ENCODE peak calls at places on chromosomes 5 and 9, in ten cellular contexts. One of them, this sample, is unnamed.
A peak's percentile ranks its signal among the peaks of the same experiment; 100 is the strongest.

GRCh38 chr9:14780251-14780650 is 57.7 kb upstream of the CER1 start:
- DNase-seq in neural progenitor cell: no peak
- DNase-seq in adrenal gland: peak; percentile 86
- DNase-seq in AG09309: no peak
- DNase-seq in right atrium auricular region: no peak
- DNase-seq in astrocyte of the spinal cord: no peak
- DNase-seq in psoas muscle: peak; percentile 78
- DNase-seq in heart left ventricle: no peak
- DNase-seq in nephron progenitor cell: no peak
- DNase-seq in progenitor cell of endocrine pancreas: no peak
- DNase-seq in this sample: no peak

GRCh38 chr5:170630226-170630625 is 126.4 kb downstream of the KCNIP1 start:
- DNase-seq in AG09309: no peak
- DNase-seq in neural progenitor cell: no peak
- DNase-seq in heart left ventricle: no peak
- DNase-seq in adrenal gland: no peak
- DNase-seq in astrocyte of the spinal cord: no peak
- DNase-seq in progenitor cell of endocrine pancreas: no peak
- DNase-seq in right atrium auricular region: no peak
- DNase-seq in nephron progenitor cell: no peak
- DNase-seq in psoas muscle: no peak
- DNase-seq in this sample: no peak

GRCh38 chr5:147512640-147513334 is 2.9 kb upstream of the DPYSL3 start:
- DNase-seq in AG09309: no peak
- DNase-seq in psoas muscle: no peak
- DNase-seq in neural progenitor cell: no peak
- DNase-seq in astrocyte of the spinal cord: no peak
- DNase-seq in right atrium auricular region: no peak
- DNase-seq in heart left ventricle: no peak
- DNase-seq in progenitor cell of endocrine pancreas: no peak
- DNase-seq in adrenal gland: no peak
- DNase-seq in nephron progenitor cell: no peak
- DNase-seq in this sample: no peak

GRCh38 chr9:136042541-136042940 is 52.5 kb downstream of the NACC2 start:
- DNase-seq in astrocyte of the spinal cord: no peak
- DNase-seq in right atrium auricular region: no peak
- DNase-seq in AG09309: no peak
- DNase-seq in heart left ventricle: no peak
- DNase-seq in progenitor cell of endocrine pancreas: no peak
- DNase-seq in psoas muscle: no peak
- DNase-seq in nephron progenitor cell: no peak
- DNase-seq in adrenal gland: no peak
- DNase-seq in neural progenitor cell: no peak
- DNase-seq in this sample: no peak

GRCh38 chr5:52800394-52801213 is 12.9 kb downstream of the ITGA1 start:
- DNase-seq in neural progenitor cell: peak; percentile 73
- DNase-seq in astrocyte of the spinal cord: peak; percentile 81
- DNase-seq in adrenal gland: peak; percentile 89
- DNase-seq in AG09309: no peak
- DNase-seq in right atrium auricular region: peak; percentile 85
- DNase-seq in heart left ventricle: peak; percentile 82
- DNase-seq in psoas muscle: peak; percentile 79
- DNase-seq in nephron progenitor cell: peak; percentile 61
- DNase-seq in progenitor cell of endocrine pancreas: peak; percentile 11
- DNase-seq in this sample: peak; percentile 80

GRCh38 chr5:77080905-77081304 is 6.2 kb downstream of the ZBED3 start:
- DNase-seq in progenitor cell of endocrine pancreas: no peak
- DNase-seq in psoas muscle: no peak
- DNase-seq in AG09309: no peak
- DNase-seq in astrocyte of the spinal cord: no peak
- DNase-seq in nephron progenitor cell: no peak
- DNase-seq in neural progenitor cell: no peak
- DNase-seq in right atrium auricular region: no peak
- DNase-seq in adrenal gland: no peak
- DNase-seq in heart left ventricle: no peak
- DNase-seq in this sample: no peak

GRCh38 chr9:87725900-87726709 is at the start of gene CTSL:
- DNase-seq in adrenal gland: peak; percentile 98
- DNase-seq in astrocyte of the spinal cord: peak; percentile 70
- DNase-seq in AG09309: no peak
- DNase-seq in nephron progenitor cell: peak; percentile 86
- DNase-seq in right atrium auricular region: peak; percentile 98
- DNase-seq in progenitor cell of endocrine pancreas: peak; percentile 66
- DNase-seq in heart left ventricle: peak; percentile 95
- DNase-seq in neural progenitor cell: peak; percentile 90
- DNase-seq in psoas muscle: peak; percentile 97
- DNase-seq in this sample: peak; percentile 78

GRCh38 chr5:169765176-169765575 is 128.1 kb downstream of the DOCK2 start:
- DNase-seq in AG09309: no peak
- DNase-seq in neural progenitor cell: no peak
- DNase-seq in right atrium auricular region: no peak
- DNase-seq in heart left ventricle: no peak
- DNase-seq in progenitor cell of endocrine pancreas: no peak
- DNase-seq in psoas muscle: no peak
- DNase-seq in adrenal gland: no peak
- DNase-seq in nephron progenitor cell: no peak
- DNase-seq in astrocyte of the spinal cord: no peak
- DNase-seq in this sample: peak; percentile 33

GRCh38 chr5:146565764-146566163 is 49.8 kb upstream of the GPR151 start:
- DNase-seq in astrocyte of the spinal cord: peak; percentile 75
- DNase-seq in adrenal gland: peak; percentile 48
- DNase-seq in psoas muscle: no peak
- DNase-seq in right atrium auricular region: no peak
- DNase-seq in neural progenitor cell: peak; percentile 81
- DNase-seq in heart left ventricle: no peak
- DNase-seq in progenitor cell of endocrine pancreas: peak; percentile 13
- DNase-seq in nephron progenitor cell: peak; percentile 57
- DNase-seq in AG09309: peak; percentile 40
- DNase-seq in this sample: peak; percentile 73

GRCh38 chr9:95740217-95741004 is 135.1 kb upstream of the ERCC6L2 start:
- DNase-seq in adrenal gland: no peak
- DNase-seq in AG09309: no peak
- DNase-seq in progenitor cell of endocrine pancreas: no peak
- DNase-seq in heart left ventricle: no peak
- DNase-seq in neural progenitor cell: no peak
- DNase-seq in psoas muscle: no peak
- DNase-seq in right atrium auricular region: no peak
- DNase-seq in nephron progenitor cell: no peak
- DNase-seq in astrocyte of the spinal cord: no peak
- DNase-seq in this sample: no peak

GRCh38 chr9:35808433-35808832 is 3.6 kb downstream of the SPAG8 start:
- DNase-seq in nephron progenitor cell: no peak
- DNase-seq in psoas muscle: no peak
- DNase-seq in AG09309: no peak
- DNase-seq in progenitor cell of endocrine pancreas: no peak
- DNase-seq in astrocyte of the spinal cord: no peak
- DNase-seq in right atrium auricular region: no peak
- DNase-seq in neural progenitor cell: no peak
- DNase-seq in adrenal gland: no peak
- DNase-seq in heart left ventricle: no peak
- DNase-seq in this sample: no peak

GRCh38 chr9:27460225-27461023 is 63.7 kb upstream of the IFNK start:
- DNase-seq in astrocyte of the spinal cord: no peak
- DNase-seq in neural progenitor cell: no peak
- DNase-seq in right atrium auricular region: no peak
- DNase-seq in AG09309: no peak
- DNase-seq in heart left ventricle: no peak
- DNase-seq in psoas muscle: no peak
- DNase-seq in nephron progenitor cell: no peak
- DNase-seq in progenitor cell of endocrine pancreas: no peak
- DNase-seq in adrenal gland: no peak
- DNase-seq in this sample: peak; percentile 70

GRCh38 chr9:19641046-19641445 is 147.8 kb downstream of the SLC24A2 start:
- DNase-seq in heart left ventricle: no peak
- DNase-seq in progenitor cell of endocrine pancreas: no peak
- DNase-seq in right atrium auricular region: no peak
- DNase-seq in astrocyte of the spinal cord: no peak
- DNase-seq in AG09309: peak; percentile 1
- DNase-seq in neural progenitor cell: peak; percentile 36
- DNase-seq in adrenal gland: no peak
- DNase-seq in psoas muscle: no peak
- DNase-seq in nephron progenitor cell: no peak
- DNase-seq in this sample: peak; percentile 3
- TF ChIP-seq CTCF in heart left ventricle: no peak
- TF ChIP-seq CTCF in progenitor cell of endocrine pancreas: no peak
- TF ChIP-seq CTCF in right atrium auricular region: no peak
- TF ChIP-seq CTCF in astrocyte of the spinal cord: no peak
- TF ChIP-seq CTCF in AG09309: peak; percentile 20
- TF ChIP-seq CTCF in neural progenitor cell: peak; percentile 43
- TF ChIP-seq CTCF in adrenal gland: peak; percentile 27
- TF ChIP-seq CTCF in psoas muscle: no peak
- TF ChIP-seq CTCF in nephron progenitor cell: no peak
- TF ChIP-seq CTCF in this sample: no peak

GRCh38 chr9:17219261-17219660 is 84.4 kb downstream of the CNTLN start:
- DNase-seq in right atrium auricular region: no peak
- DNase-seq in psoas muscle: no peak
- DNase-seq in AG09309: no peak
- DNase-seq in adrenal gland: no peak
- DNase-seq in heart left ventricle: no peak
- DNase-seq in astrocyte of the spinal cord: peak; percentile 6
- DNase-seq in neural progenitor cell: no peak
- DNase-seq in progenitor cell of endocrine pancreas: no peak
- DNase-seq in nephron progenitor cell: no peak
- DNase-seq in this sample: peak; percentile 18
- TF ChIP-seq CTCF in right atrium auricular region: peak; percentile 28
- TF ChIP-seq CTCF in psoas muscle: no peak
- TF ChIP-seq CTCF in AG09309: peak; percentile 44
- TF ChIP-seq CTCF in adrenal gland: peak; percentile 28
- TF ChIP-seq CTCF in heart left ventricle: no peak
- TF ChIP-seq CTCF in astrocyte of the spinal cord: no peak
- TF ChIP-seq CTCF in neural progenitor cell: peak; percentile 20
- TF ChIP-seq CTCF in progenitor cell of endocrine pancreas: no peak
- TF ChIP-seq CTCF in nephron progenitor cell: no peak
- TF ChIP-seq CTCF in this sample: peak; percentile 20

GRCh38 chr9:120676767-120677402 is 37.4 kb downstream of the MEGF9 start:
- DNase-seq in astrocyte of the spinal cord: no peak
- DNase-seq in heart left ventricle: no peak
- DNase-seq in AG09309: no peak
- DNase-seq in adrenal gland: no peak
- DNase-seq in right atrium auricular region: no peak
- DNase-seq in nephron progenitor cell: no peak
- DNase-seq in progenitor cell of endocrine pancreas: no peak
- DNase-seq in neural progenitor cell: no peak
- DNase-seq in psoas muscle: no peak
- DNase-seq in this sample: no peak

GRCh38 chr9:120680579-120680978 is 33.7 kb downstream of the MEGF9 start:
- DNase-seq in astrocyte of the spinal cord: no peak
- DNase-seq in progenitor cell of endocrine pancreas: no peak
- DNase-seq in psoas muscle: no peak
- DNase-seq in nephron progenitor cell: no peak
- DNase-seq in right atrium auricular region: no peak
- DNase-seq in AG09309: no peak
- DNase-seq in heart left ventricle: no peak
- DNase-seq in adrenal gland: no peak
- DNase-seq in neural progenitor cell: no peak
- DNase-seq in this sample: no peak

GRCh38 chr9:120680161-120680560 is 34.1 kb downstream of the MEGF9 start:
- DNase-seq in heart left ventricle: no peak
- DNase-seq in adrenal gland: no peak
- DNase-seq in progenitor cell of endocrine pancreas: no peak
- DNase-seq in nephron progenitor cell: no peak
- DNase-seq in AG09309: no peak
- DNase-seq in psoas muscle: no peak
- DNase-seq in astrocyte of the spinal cord: no peak
- DNase-seq in right atrium auricular region: no peak
- DNase-seq in neural progenitor cell: no peak
- DNase-seq in this sample: no peak
- TF ChIP-seq CTCF in heart left ventricle: no peak
- TF ChIP-seq CTCF in adrenal gland: no peak
- TF ChIP-seq CTCF in progenitor cell of endocrine pancreas: no peak
- TF ChIP-seq CTCF in nephron progenitor cell: no peak
- TF ChIP-seq CTCF in AG09309: no peak
- TF ChIP-seq CTCF in psoas muscle: no peak
- TF ChIP-seq CTCF in astrocyte of the spinal cord: no peak
- TF ChIP-seq CTCF in right atrium auricular region: no peak
- TF ChIP-seq CTCF in neural progenitor cell: no peak
- TF ChIP-seq CTCF in this sample: no peak

GRCh38 chr9:4298255-4299005 is 1.4 kb downstream of the GLIS3 start:
- DNase-seq in progenitor cell of endocrine pancreas: peak; percentile 18
- DNase-seq in right atrium auricular region: peak; percentile 65
- DNase-seq in neural progenitor cell: peak; percentile 56
- DNase-seq in astrocyte of the spinal cord: peak; percentile 50
- DNase-seq in nephron progenitor cell: peak; percentile 29
- DNase-seq in heart left ventricle: peak; percentile 33
- DNase-seq in AG09309: no peak
- DNase-seq in adrenal gland: peak; percentile 62
- DNase-seq in psoas muscle: peak; percentile 67
- DNase-seq in this sample: peak; percentile 48

GRCh38 chr9:4297795-4298254 is 2.0 kb downstream of the GLIS3 start:
- DNase-seq in progenitor cell of endocrine pancreas: peak; percentile 80
- DNase-seq in adrenal gland: peak; percentile 78
- DNase-seq in neural progenitor cell: peak; percentile 94
- DNase-seq in right atrium auricular region: peak; percentile 73
- DNase-seq in astrocyte of the spinal cord: peak; percentile 68
- DNase-seq in nephron progenitor cell: peak; percentile 88
- DNase-seq in psoas muscle: peak; percentile 86
- DNase-seq in AG09309: no peak
- DNase-seq in heart left ventricle: peak; percentile 59
- DNase-seq in this sample: peak; percentile 78

GRCh38 chr9:4296217-4296616 is 3.7 kb downstream of the GLIS3 start:
- DNase-seq in nephron progenitor cell: no peak
- DNase-seq in heart left ventricle: no peak
- DNase-seq in AG09309: no peak
- DNase-seq in right atrium auricular region: no peak
- DNase-seq in progenitor cell of endocrine pancreas: no peak
- DNase-seq in psoas muscle: no peak
- DNase-seq in astrocyte of the spinal cord: no peak
- DNase-seq in adrenal gland: no peak
- DNase-seq in neural progenitor cell: no peak
- DNase-seq in this sample: no peak

GRCh38 chr9:4299006-4299795 is 667 bp downstream of the GLIS3 start:
- DNase-seq in psoas muscle: peak; percentile 65
- DNase-seq in progenitor cell of endocrine pancreas: peak; percentile 38
- DNase-seq in astrocyte of the spinal cord: peak; percentile 63
- DNase-seq in AG09309: no peak
- DNase-seq in right atrium auricular region: no peak
- DNase-seq in heart left ventricle: peak; percentile 28
- DNase-seq in neural progenitor cell: peak; percentile 75
- DNase-seq in adrenal gland: peak; percentile 52
- DNase-seq in nephron progenitor cell: peak; percentile 61
- DNase-seq in this sample: no peak

DNA sequence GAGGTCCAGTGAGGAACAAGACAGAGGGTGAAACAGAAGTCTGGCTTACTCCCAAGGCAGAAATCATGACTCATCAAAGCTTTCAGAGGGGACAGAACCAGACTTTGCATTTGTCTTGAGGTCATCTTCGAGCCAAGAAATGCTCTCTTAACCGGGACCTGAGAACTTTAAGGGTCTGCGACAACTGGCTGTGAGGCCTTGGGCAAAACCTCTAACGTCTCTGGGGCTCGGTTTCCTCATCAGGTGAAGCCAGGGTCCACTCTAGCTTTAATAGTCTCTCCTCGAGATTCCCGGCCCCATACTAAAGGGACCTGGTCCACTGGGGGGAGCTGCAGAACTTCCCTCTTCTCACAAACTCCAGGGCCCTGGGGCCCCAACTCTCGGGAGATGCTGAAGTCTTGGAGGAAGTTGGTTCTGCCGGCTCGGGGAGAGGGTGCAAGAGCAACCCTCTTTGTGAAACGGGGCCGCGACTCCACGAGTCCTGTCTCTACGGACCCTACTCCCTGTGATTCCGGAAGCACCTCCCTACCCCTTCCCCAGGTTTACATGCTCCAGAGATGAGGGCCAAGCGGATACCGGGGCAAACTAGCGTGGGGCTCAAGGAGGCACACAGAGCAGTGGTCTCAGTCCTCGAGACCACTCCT is 2.6 kb downstream of the GLIS3 start:
- DNase-seq in psoas muscle: peak; percentile 81
- DNase-seq in heart left ventricle: peak; percentile 78
- DNase-seq in neural progenitor cell: peak; percentile 74
- DNase-seq in AG09309: no peak
- DNase-seq in nephron progenitor cell: no peak
- DNase-seq in adrenal gland: peak; percentile 84
- DNase-seq in astrocyte of the spinal cord: peak; percentile 92
- DNase-seq in progenitor cell of endocrine pancreas: no peak
- DNase-seq in right atrium auricular region: peak; percentile 87
- DNase-seq in this sample: peak; percentile 91
- TF ChIP-seq CTCF in psoas muscle: peak; percentile 26
- TF ChIP-seq CTCF in heart left ventricle: no peak
- TF ChIP-seq CTCF in neural progenitor cell: peak; percentile 47
- TF ChIP-seq CTCF in AG09309: peak; percentile 68
- TF ChIP-seq CTCF in nephron progenitor cell: no peak
- TF ChIP-seq CTCF in adrenal gland: peak; percentile 20
- TF ChIP-seq CTCF in astrocyte of the spinal cord: peak; percentile 59
- TF ChIP-seq CTCF in progenitor cell of endocrine pancreas: peak; percentile 44
- TF ChIP-seq CTCF in right atrium auricular region: peak; percentile 71
- TF ChIP-seq CTCF in this sample: peak; percentile 39